ENCODE peak calls at places on chromosomes 4 and X, in five cellular contexts. R, Y, F, D and A are unnamed samples.

GRCh38 chr4:87080462-87080861 is 140.0 kb downstream of the KLHL8 start:
- DNase-seq in R (no peak), Y (no peak), F (no peak), D (no peak), A (no peak)

GRCh38 chr4:186689476-186689875 is 34.2 kb downstream of the FAT1 start:
- DNase-seq in R (no peak), Y (no peak), F (no peak), D (no peak), A (no peak)

GRCh38 chr4:76526585-76526990 is 91.6 kb downstream of the SHROOM3 start:
- DNase-seq in R (no peak), Y (no peak), F (no peak), D (no peak), A (no peak)

GRCh38 chr4:74624351-74625151 is 169.8 kb downstream of the BTC start:
- DNase-seq in R (no peak), Y (peak; percentile 96), F (no peak), D (peak; percentile 97), A (no peak)

GRCh38 chr4:117400039-117400835 is 314.9 kb upstream of the TRAM1L1 start:
- DNase-seq in R (no peak), Y (peak; percentile 77), F (no peak), D (peak; percentile 82), A (no peak)

GRCh38 chrX:132918523-132918922 is 39.9 kb downstream of the HS6ST2 start:
- DNase-seq in R (no peak), Y (no peak), F (no peak), D (no peak), A (no peak)

GRCh38 chr4:38621004-38621684 is 42.9 kb upstream of the KLF3 start:
- DNase-seq in R (no peak), Y (peak; percentile 87), F (no peak), D (peak; percentile 84), A (no peak)

GRCh38 chr4:25861951-25862410 is 807 bp downstream of the SEL1L3 start:
- DNase-seq in R (no peak), Y (peak; percentile 40), F (peak; percentile 48), D (peak; percentile 58), A (no peak)

GRCh38 chr4:110850461-110851447 is 227.9 kb upstream of the PITX2 start:
- DNase-seq in R (no peak), Y (no peak), F (peak; percentile 25), D (peak; percentile 43), A (peak; percentile 24)

GRCh38 chrX:108001218-108001814 is 19.1 kb upstream of the TEX13B start:
- DNase-seq in R (no peak), Y (peak; percentile 36), F (no peak), D (peak; percentile 45), A (no peak)

GRCh38 chr4:125357675-125358074 is 42.9 kb downstream of the FAT4 start:
- DNase-seq in R (peak; percentile 81), Y (no peak), F (peak; percentile 69), D (no peak), A (peak; percentile 61)

GRCh38 chrX:95754411-95754810 is 930.2 kb upstream of the DIAPH2 start:
- DNase-seq in R (no peak), Y (no peak), F (no peak), D (no peak), A (no peak)

GRCh38 chr4:53863731-53864130 is 200.7 kb downstream of the CHIC2 start:
- DNase-seq in R (no peak), Y (no peak), F (no peak), D (peak; percentile 48), A (no peak)

GRCh38 chr4:118034061-118034785 is at the start of gene NDST3:
- DNase-seq in R (no peak), Y (peak; percentile 31), F (peak; percentile 74), D (peak; percentile 85), A (peak; percentile 62)

GRCh38 chr4:38319456-38320348 is 344.3 kb upstream of the KLF3 start:
- DNase-seq in R (peak; percentile 76), Y (peak; percentile 82), F (peak; percentile 91), D (peak; percentile 87), A (peak; percentile 84)

GRCh38 chr4:145203400-145203799 is 23.0 kb upstream of the OTUD4 start:
- DNase-seq in R (no peak), Y (no peak), F (no peak), D (no peak), A (no peak)

GRCh38 chr4:95124906-95125504 is 367.2 kb downstream of the BMPR1B start:
- DNase-seq in R (peak; percentile 9), Y (peak; percentile 76), F (peak; percentile 41), D (peak; percentile 73), A (peak; percentile 54)

GRCh38 chr4:3254302-3255131 is 5.6 kb downstream of the MSANTD1 start:
- DNase-seq in R (no peak), Y (no peak), F (peak; percentile 16), D (no peak), A (peak; percentile 9)

GRCh38 chr4:3255611-3256186 is 6.7 kb downstream of the MSANTD1 start:
- DNase-seq in R (no peak), Y (no peak), F (peak; percentile 7), D (no peak), A (no peak)

GRCh38 chr4:3252831-3253641 is 4.1 kb downstream of the MSANTD1 start:
- DNase-seq in R (no peak), Y (no peak), F (peak; percentile 27), D (no peak), A (no peak)

GRCh38 chr4:3252480-3252828 is 3.5 kb downstream of the MSANTD1 start:
- DNase-seq in R (no peak), Y (no peak), F (no peak), D (no peak), A (no peak)

GRCh38 chr4:3253808-3254207 is 4.8 kb downstream of the MSANTD1 start:
- DNase-seq in R (no peak), Y (no peak), F (peak; percentile 21), D (no peak), A (no peak)
- H3K14ac ChIP-seq in R (no peak overlapping the region), Y (no peak overlapping the region), F (no peak overlapping the region), D (no peak overlapping the region), A (peak overlapping the region; percentile 94)

GRCh38 chr4:11549525-11549924 is 120.8 kb upstream of the HS3ST1 start:
- DNase-seq in R (no peak), Y (peak; percentile 67), F (no peak), D (peak; percentile 62), A (no peak)
- H2BK15ac ChIP-seq in R (no peak overlapping the region), Y (no peak overlapping the region), F (no peak overlapping the region), D (no peak overlapping the region), A (no peak overlapping the region)

GRCh38 chrX:119602701-119603255 is 3.4 kb downstream of the NKRF start:
- DNase-seq in R (no peak), Y (no peak), F (no peak), D (no peak), A (no peak)

GRCh38 chrX:119605398-119605738 is 856 bp downstream of the NKRF start:
- DNase-seq in R (no peak), Y (no peak), F (no peak), D (peak; percentile 3), A (no peak)

GRCh38 chrX:119606508-119607389 is 525 bp upstream of the NKRF start:
- DNase-seq in R (no peak), Y (peak; percentile 49), F (no peak), D (no peak), A (no peak)

GRCh38 chrX:119604778-119605177 is 1.4 kb downstream of the NKRF start:
- DNase-seq in R (no peak), Y (no peak), F (no peak), D (no peak), A (no peak)

GRCh38 chrX:119605739-119606507 is at the start of gene NKRF:
- DNase-seq in R (peak; percentile 56), Y (peak; percentile 90), F (peak; percentile 87), D (peak; percentile 90), A (peak; percentile 75)
- H3K14ac ChIP-seq in R (no peak within 1 kb of the TSS), Y (peak within 1 kb of the TSS; percentile 82), F (peak within 1 kb of the TSS; percentile 99), D (peak within 1 kb of the TSS; percentile 95), A (peak within 1 kb of the TSS; percentile 56)

GRCh38 chrX:40622741-40623536 is at the start of gene MPC1L:
- DNase-seq in R (no peak), Y (no peak), F (peak; percentile 43), D (no peak), A (no peak)

GRCh38 chrX:40628506-40628905 is 5.3 kb downstream of the MPC1L start:
- DNase-seq in R (no peak), Y (no peak), F (no peak), D (peak; percentile 6), A (no peak)

GRCh38 chrX:40623665-40624064 is 437 bp downstream of the MPC1L start:
- DNase-seq in R (no peak), Y (no peak), F (no peak), D (no peak), A (no peak)

GRCh38 chrX:40625294-40625693 is 2.1 kb downstream of the MPC1L start:
- DNase-seq in R (no peak), Y (no peak), F (no peak), D (no peak), A (no peak)
- H2BK15ac ChIP-seq in R (no peak overlapping the region), Y (no peak overlapping the region), F (no peak overlapping the region), D (no peak overlapping the region), A (no peak overlapping the region)

GRCh38 chrX:154399527-154400368 is 1.6 kb downstream of the RPL10 start:
- DNase-seq in R (no peak), Y (no peak), F (no peak), D (no peak), A (no peak)
- H3K14ac ChIP-seq in R (no peak overlapping the region), Y (peak overlapping the region; percentile 99), F (peak overlapping the region; percentile 39), D (peak overlapping the region; percentile 41), A (no peak overlapping the region)

DNA sequence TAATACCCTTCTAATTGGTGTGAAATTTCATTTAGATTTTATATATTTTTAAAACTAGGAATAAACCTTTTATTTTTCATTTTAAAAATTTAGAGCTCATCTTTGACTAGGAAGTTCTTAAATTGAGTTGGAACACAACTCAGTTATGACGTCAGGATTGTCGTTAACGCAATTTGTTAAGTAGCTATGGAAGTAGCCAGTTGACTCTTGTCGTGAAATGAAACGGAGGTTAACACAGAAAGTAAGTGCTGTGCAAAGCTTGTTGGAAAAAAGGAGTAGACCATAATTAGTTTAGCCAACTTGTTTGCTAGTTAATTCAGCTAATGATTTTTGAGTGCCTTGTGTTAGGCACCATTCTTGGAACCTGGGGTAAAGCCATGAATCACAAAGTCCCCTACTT is 18.3 kb downstream of the LARP7 start:
- DNase-seq in R (no peak), Y (no peak), F (no peak), D (no peak), A (no peak)
- H2BK15ac ChIP-seq in R (no peak overlapping the region), Y (no peak overlapping the region), F (no peak overlapping the region), D (no peak overlapping the region), A (no peak overlapping the region)

GRCh38 chrX:71106427-71106826 is at the start of gene CXorf65:
- DNase-seq in R (no peak), Y (no peak), F (no peak), D (no peak), A (no peak)
- H3K14ac ChIP-seq in R (no peak within 1 kb of the TSS), Y (no peak within 1 kb of the TSS), F (no peak within 1 kb of the TSS), D (no peak within 1 kb of the TSS), A (no peak within 1 kb of the TSS)

GRCh38 chrX:4642114-4642513 is 928.7 kb upstream of the PRKX start:
- DNase-seq in R (no peak), Y (no peak), F (no peak), D (no peak), A (no peak)

GRCh38 chrX:4638036-4638435 is 924.6 kb upstream of the PRKX start:
- DNase-seq in R (no peak), Y (no peak), F (no peak), D (no peak), A (no peak)
- H2BK15ac ChIP-seq in R (no peak overlapping the region), Y (no peak overlapping the region), F (no peak overlapping the region), D (no peak overlapping the region), A (no peak overlapping the region)